ENCODE peak calls at places on chromosomes 3 and 15, in eight cellular contexts. J, Y, R, P, S, O, M and Q are unnamed samples.

GRCh38 chr15:76199106-76200082 is 111.9 kb downstream of the ETFA start:
- DNase-seq in J (peak; percentile 75), Y (no peak), R (peak; percentile 94), P (no peak), S (peak; percentile 93), O (no peak), M (peak; percentile 33), Q (no peak)

GRCh38 chr3:26104856-26105255 is 315.0 kb downstream of the OXSM start:
- DNase-seq in J (no peak), Y (no peak), R (no peak), P (no peak), S (no peak), O (peak; percentile 35), M (no peak), Q (no peak)

GRCh38 chr3:134846943-134847342 is 51.9 kb downstream of the EPHB1 start:
- DNase-seq in J (peak; percentile 93), Y (peak; percentile 64), R (peak; percentile 27), P (peak; percentile 21), S (peak; percentile 92), O (peak; percentile 2), M (no peak), Q (no peak)

GRCh38 chr15:65613365-65613764 is 2.4 kb upstream of the INTS14 start:
- DNase-seq in J (no peak), Y (no peak), R (no peak), P (no peak), S (no peak), O (no peak), M (no peak), Q (no peak)

GRCh38 chr15:85879334-85880163 is 84.8 kb upstream of the KLHL25 start:
- DNase-seq in J (peak; percentile 88), Y (no peak), R (peak; percentile 5), P (no peak), S (no peak), O (no peak), M (no peak), Q (no peak)

GRCh38 chr3:187110156-187110555 is 29.1 kb downstream of the RPL39L start:
- DNase-seq in J (no peak), Y (no peak), R (no peak), P (no peak), S (no peak), O (no peak), M (no peak), Q (no peak)

GRCh38 chr3:50352762-50353161 is 2.1 kb downstream of the CYB561D2 start:
- DNase-seq in J (no peak), Y (no peak), R (peak; percentile 48), P (no peak), S (peak; percentile 43), O (no peak), M (no peak), Q (no peak)

GRCh38 chr15:53586815-53587214 is 172.6 kb downstream of the WDR72 start:
- DNase-seq in J (no peak), Y (no peak), R (peak; percentile 6), P (no peak), S (peak; percentile 5), O (peak; percentile 60), M (no peak), Q (no peak)

GRCh38 chr3:50212502-50212901 is 7.4 kb downstream of the SLC38A3 start:
- DNase-seq in J (no peak), Y (no peak), R (no peak), P (no peak), S (no peak), O (no peak), M (no peak), Q (no peak)

GRCh38 chr3:154602241-154602640 is 172.3 kb upstream of the GPR149 start:
- DNase-seq in J (no peak), Y (no peak), R (no peak), P (no peak), S (no peak), O (no peak), M (no peak), Q (no peak)

GRCh38 chr3:109927161-109927560 is 589.8 kb upstream of the DPPA4 start:
- DNase-seq in J (peak; percentile 92), Y (peak; percentile 75), R (peak; percentile 97), P (peak; percentile 83), S (peak; percentile 97), O (no peak), M (peak; percentile 83), Q (no peak)

GRCh38 chr3:62371735-62372591 is 1.4 kb downstream of the FEZF2 start:
- DNase-seq in J (no peak), Y (no peak), R (no peak), P (no peak), S (no peak), O (peak; percentile 50), M (no peak), Q (no peak)

GRCh38 chr15:45448066-45448510 is 69.7 kb upstream of the GATM start:
- DNase-seq in J (no peak), Y (no peak), R (no peak), P (no peak), S (no peak), O (no peak), M (no peak), Q (no peak)

GRCh38 chr3:1987983-1988382 is 110.7 kb upstream of the CNTN4 start:
- DNase-seq in J (no peak), Y (no peak), R (peak; percentile 1), P (no peak), S (peak; percentile 5), O (peak; percentile 49), M (no peak), Q (peak; percentile 18)
- TF ChIP-seq CTCF in J (no peak), Y (peak; percentile 19), R (peak; percentile 17), P (no peak), S (peak; percentile 16), O (no peak), M (no peak), Q (peak; percentile 29)

DNA sequence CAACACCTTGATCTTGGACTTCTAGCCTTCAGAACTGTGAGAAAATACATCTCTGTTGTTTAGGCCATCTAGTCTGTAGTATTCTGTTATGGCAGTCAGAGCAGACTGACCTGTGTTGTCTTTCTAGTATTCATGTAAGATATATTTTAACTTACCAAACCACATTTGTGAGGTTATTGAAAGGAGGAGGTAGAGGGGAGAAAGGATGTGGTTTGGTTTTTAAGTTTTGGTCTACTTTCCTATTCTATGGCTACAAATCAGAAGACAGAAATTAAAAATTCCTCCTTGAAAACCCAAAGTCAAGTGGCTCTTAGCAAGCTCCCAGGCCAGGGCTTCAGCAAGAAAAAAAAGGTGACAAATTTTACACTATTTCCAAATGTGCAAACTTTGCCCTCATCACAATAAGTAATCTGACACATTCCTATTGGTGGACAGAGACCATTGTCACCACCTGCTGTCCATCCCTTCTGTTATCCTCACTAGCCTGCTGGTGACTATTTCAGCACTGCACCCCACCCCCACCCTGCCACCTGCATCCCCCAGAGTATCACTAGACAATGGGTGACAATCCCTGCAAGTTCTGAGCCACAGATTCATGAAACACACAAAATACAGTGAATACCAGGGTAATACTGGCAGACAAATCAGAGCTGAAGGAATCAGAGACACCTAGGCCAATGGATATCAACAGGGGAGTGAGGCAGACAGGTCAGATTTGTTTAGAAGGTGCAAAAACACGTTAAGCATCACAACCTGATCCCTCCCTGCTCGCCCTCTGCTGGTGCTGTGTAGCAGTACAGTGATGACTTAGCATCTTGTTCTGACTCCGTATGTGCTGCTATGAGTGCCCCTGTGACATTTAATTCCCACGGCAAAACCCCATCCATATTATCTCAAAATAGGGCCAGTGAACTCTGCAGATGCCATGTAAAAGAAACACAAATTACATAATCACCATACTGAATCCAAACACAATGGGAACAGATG is 79.0 kb upstream of the DCLK3 start:
- DNase-seq in J (peak; percentile 12), Y (peak; percentile 2), R (peak; percentile 73), P (no peak), S (peak; percentile 43), O (peak; percentile 56), M (no peak), Q (no peak)
- TF ChIP-seq CTCF in J (peak; percentile 61), Y (peak; percentile 51), R (peak; percentile 88), P (peak; percentile 46), S (peak; percentile 69), O (peak; percentile 50), M (peak; percentile 45), Q (peak; percentile 31)

DNA sequence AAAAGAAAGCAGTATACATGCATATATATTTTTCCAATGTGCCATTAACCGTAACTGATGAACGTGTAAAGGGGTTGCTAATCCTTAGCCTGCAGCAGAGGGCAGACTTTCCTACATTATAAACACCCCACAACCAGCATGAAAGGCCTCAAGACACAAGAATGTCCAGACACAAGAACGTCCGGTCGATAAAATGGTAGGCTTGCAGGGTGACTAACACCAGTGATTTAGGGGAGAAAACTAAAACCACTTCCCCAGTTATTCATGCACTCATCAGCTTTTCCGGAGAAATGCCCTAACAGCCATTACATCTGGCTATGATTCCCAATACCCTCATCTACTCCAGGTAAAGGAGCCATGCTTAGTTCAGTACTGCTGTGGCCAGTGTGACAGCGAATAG is 57.4 kb downstream of the LRTM1 start:
- DNase-seq in J (peak; percentile 98), Y (no peak), R (peak; percentile 96), P (peak; percentile 96), S (peak; percentile 98), O (peak; percentile 76), M (peak; percentile 89), Q (peak; percentile 38)
- TF ChIP-seq CTCF in J (peak; percentile 80), Y (peak; percentile 56), R (peak; percentile 89), P (peak; percentile 67), S (peak; percentile 88), O (peak; percentile 71), M (peak; percentile 80), Q (peak; percentile 43)

GRCh38 chr3:115537669-115538068 is 85.6 kb upstream of the GAP43 start:
- DNase-seq in J (no peak), Y (no peak), R (no peak), P (no peak), S (no peak), O (no peak), M (no peak), Q (no peak)

DNA sequence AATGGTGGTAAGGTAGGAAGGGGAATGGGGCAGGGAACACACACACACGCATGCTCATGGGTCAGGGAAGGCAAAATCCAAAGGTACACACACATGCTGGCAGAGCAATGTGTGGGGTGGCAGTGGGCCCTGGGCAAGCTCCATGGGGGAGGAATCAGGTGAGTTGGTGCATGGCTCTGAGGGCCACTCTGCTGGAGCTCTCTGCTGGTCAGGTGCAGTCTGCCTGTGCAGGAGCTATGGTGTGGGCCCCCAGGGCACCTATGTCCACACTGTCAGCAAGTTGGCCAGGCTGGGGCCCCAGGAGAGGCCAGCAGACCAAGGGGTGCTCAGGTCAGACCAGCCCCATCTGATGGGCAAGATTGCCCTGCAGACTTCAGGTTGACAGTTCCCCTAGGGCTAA is 90.1 kb upstream of the GAP43 start:
- DNase-seq in J (no peak), Y (no peak), R (no peak), P (no peak), S (no peak), O (no peak), M (no peak), Q (no peak)
- TF ChIP-seq CTCF in J (no peak), Y (no peak), R (no peak), P (no peak), S (no peak), O (no peak), M (no peak), Q (no peak)